ENCODE peak calls at places on chromosomes 7 and 10, in four cellular contexts. H is HepG2, V is WTC11, J is GM12878. E is an unnamed sample.

GRCh38 chr7:96321670-96322372 is at the start of gene SLC25A13:
- DNase-seq in V (peak; percentile 88), J (peak; percentile 40), H (peak; percentile 86), E (peak; percentile 99)

GRCh38 chr7:139060838-139061237 is 25.0 kb upstream of the ZC3HAV1L start:
- DNase-seq in V (no peak), H (no peak), J (no peak), E (no peak)

GRCh38 chr10:30047430-30047829 is 12.0 kb downstream of the JCAD start:
- DNase-seq in V (no peak), J (no peak), H (no peak), E (no peak)

GRCh38 chr7:103660455-103661371 is 214.7 kb upstream of the SLC26A5 start:
- DNase-seq in J (no peak), V (no peak), H (peak; percentile 100), E (no peak)

GRCh38 chr7:157476654-157477549 is 140.1 kb downstream of the DNAJB6 start:
- DNase-seq in H (no peak), J (no peak), V (no peak), E (no peak)

GRCh38 chr10:22252286-22252800 is 34.5 kb upstream of the EBLN1 start:
- DNase-seq in V (peak; percentile 41), J (no peak), H (no peak), E (no peak)

GRCh38 chr10:3198900-3199299 is 26.3 kb upstream of the PITRM1 start:
- DNase-seq in H (no peak), J (no peak), V (no peak), E (no peak)

GRCh38 chr7:102875700-102876192 is 37.1 kb upstream of the LRRC17 start:
- DNase-seq in J (no peak), H (peak; percentile 82), V (no peak), E (peak; percentile 56)

GRCh38 chr10:90087197-90088007 is 386.0 kb downstream of the KIF20B start:
- DNase-seq in H (no peak), J (peak; percentile 69), V (no peak), E (no peak)

GRCh38 chr7:73606801-73607691 is 17.3 kb downstream of the MLXIPL start:
- DNase-seq in H (peak; percentile 33), V (peak; percentile 93), J (no peak), E (peak; percentile 88)

GRCh38 chr10:36840793-36841192 is 284.6 kb upstream of the ANKRD30A start:
- DNase-seq in J (no peak), H (no peak), V (no peak), E (no peak)

GRCh38 chr10:51804861-51805260 is 105.5 kb upstream of the CSTF2T start:
- DNase-seq in J (no peak), H (no peak), V (no peak), E (no peak)

GRCh38 chr10:35451103-35452016 is 115.1 kb downstream of the CCNY start:
- DNase-seq in H (no peak), V (no peak), J (peak; percentile 76), E (peak; percentile 43)

GRCh38 chr10:46523119-46523880 is 33.2 kb downstream of the GPRIN2 start:
- DNase-seq in V (peak; percentile 12), H (no peak), J (no peak), E (no peak)

GRCh38 chr10:86520871-86521619 is 547 bp downstream of the WAPL start:
- DNase-seq in J (no peak), H (peak; percentile 40), V (peak; percentile 47), E (peak; percentile 45)

GRCh38 chr7:96277921-96278320 is 44.0 kb downstream of the SLC25A13 start:
- DNase-seq in H (no peak), V (no peak), J (no peak), E (no peak)

GRCh38 chr10:35822316-35822715 is 180.2 kb upstream of the FZD8 start:
- DNase-seq in J (no peak), V (peak; percentile 73), H (peak; percentile 3), E (no peak)

GRCh38 chr7:47847207-47847606 is 101.1 kb downstream of the PKD1L1 start:
- DNase-seq in J (no peak), V (no peak), H (no peak), E (no peak)

GRCh38 chr7:17421941-17422340 is 123.5 kb downstream of the AHR start:
- DNase-seq in H (no peak), J (no peak), V (no peak), E (no peak)

GRCh38 chr10:21125471-21126228 is 228.5 kb upstream of the NEBL start:
- DNase-seq in J (no peak), V (no peak), H (no peak), E (no peak)

GRCh38 chr10:133044502-133044901 is 43.2 kb upstream of the ADGRA1 start:
- DNase-seq in J (no peak), H (no peak), V (no peak), E (no peak)

GRCh38 chr10:101066146-101066889 is 4.5 kb downstream of the KAZALD1 start:
- DNase-seq in V (peak; percentile 59), J (no peak), H (peak; percentile 86), E (peak; percentile 91)

GRCh38 chr10:12445701-12446334 is 96.5 kb downstream of the CAMK1D start:
- DNase-seq in H (no peak), J (no peak), V (no peak), E (no peak)

GRCh38 chr10:104170610-104171269 is 48.8 kb downstream of the SFR1 start:
- DNase-seq in H (no peak), V (no peak), J (no peak), E (no peak)

GRCh38 chr7:139727151-139727705 is 50.6 kb downstream of the HIPK2 start:
- DNase-seq in H (no peak), J (no peak), V (no peak), E (no peak)

GRCh38 chr7:47258798-47259197 is 323.1 kb downstream of the TNS3 start:
- DNase-seq in V (no peak), J (no peak), H (no peak), E (no peak)

GRCh38 chr7:107907790-107908189 is 16.8 kb downstream of the DLD start:
- DNase-seq in J (no peak), H (no peak), V (no peak), E (no peak)

GRCh38 chr10:4254101-4254994 is 469.3 kb upstream of the KLF6 start:
- DNase-seq in J (no peak), V (no peak), H (no peak), E (no peak)

GRCh38 chr7:42914009-42914725 is 2.3 kb upstream of the C7orf25 start:
- DNase-seq in H (no peak), V (no peak), J (no peak), E (no peak)

GRCh38 chr7:128453836-128454804 is 1.6 kb upstream of the HILPDA start:
- DNase-seq in J (no peak), V (peak; percentile 78), H (no peak), E (peak; percentile 23)

GRCh38 chr10:59536576-59537014 is 173.1 kb downstream of the SLC16A9 start:
- DNase-seq in J (no peak), H (no peak), V (no peak), E (no peak)

GRCh38 chr10:106941297-106942034 is 223.0 kb downstream of the SORCS1 start:
- DNase-seq in J (no peak), V (no peak), H (no peak), E (peak; percentile 12)
- TF ChIP-seq ATF3 in J (no peak), V (no peak), H (no peak), E (no peak)

GRCh38 chr10:11119843-11120242 is 102.2 kb downstream of the CELF2 start:
- DNase-seq in J (no peak), V (no peak), H (no peak), E (no peak)

GRCh38 chr10:11116817-11117216 is 99.1 kb downstream of the CELF2 start:
- DNase-seq in H (no peak), J (no peak), V (no peak), E (no peak)

GRCh38 chr10:11118696-11119095 is 101.0 kb downstream of the CELF2 start:
- DNase-seq in V (no peak), H (no peak), J (no peak), E (no peak)

GRCh38 chr10:11125004-11125403 is 107.3 kb downstream of the CELF2 start:
- DNase-seq in J (no peak), H (no peak), V (no peak), E (no peak)

DNA sequence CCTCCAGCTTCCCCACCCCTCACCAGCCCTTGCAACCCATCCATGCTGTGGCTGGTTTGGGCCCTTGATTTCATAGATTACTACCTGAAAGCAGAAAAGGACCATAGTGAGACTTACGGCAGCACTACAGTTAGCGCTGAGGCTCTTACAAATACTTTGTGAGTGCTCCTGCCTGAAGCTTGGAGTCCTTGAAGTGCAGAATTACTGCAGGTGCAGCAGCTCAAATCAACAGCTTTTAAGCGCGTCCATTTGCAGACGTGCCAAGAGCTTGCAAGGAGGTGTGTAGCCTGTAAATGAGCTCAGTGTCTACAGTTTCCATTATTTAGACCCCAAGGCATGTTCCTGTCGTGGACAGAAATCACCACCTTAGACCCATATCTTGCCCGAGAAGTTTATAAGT is 103.0 kb downstream of the CELF2 start:
- DNase-seq in J (no peak), V (no peak), H (no peak), E (no peak)
- TF ChIP-seq ATF3 in J (no peak), V (no peak), H (no peak), E (no peak)

GRCh38 chr7:50661345-50662058 is 96.3 kb upstream of the DDC start:
- DNase-seq in J (no peak), V (no peak), H (no peak), E (no peak)
- TF ChIP-seq ATF3 in J (no peak), V (no peak), H (no peak), E (no peak)

GRCh38 chr7:2953588-2954407 is 89.9 kb downstream of the CARD11 start:
- DNase-seq in V (no peak), J (no peak), H (no peak), E (no peak)
- TF ChIP-seq ATF3 in V (no peak), J (no peak), H (no peak), E (no peak)

GRCh38 chr10:78445308-78445707 is 411.6 kb downstream of the RPS24 start:
- DNase-seq in J (no peak), H (no peak), V (no peak), E (no peak)

GRCh38 chr10:78441704-78442103 is 408.0 kb downstream of the RPS24 start:
- DNase-seq in V (no peak), J (no peak), H (no peak), E (no peak)

GRCh38 chr10:78441010-78441409 is 407.3 kb downstream of the RPS24 start:
- DNase-seq in H (no peak), V (no peak), J (no peak), E (no peak)

GRCh38 chr10:78442836-78443550 is 409.3 kb downstream of the RPS24 start:
- DNase-seq in H (no peak), V (no peak), J (no peak), E (no peak)

DNA sequence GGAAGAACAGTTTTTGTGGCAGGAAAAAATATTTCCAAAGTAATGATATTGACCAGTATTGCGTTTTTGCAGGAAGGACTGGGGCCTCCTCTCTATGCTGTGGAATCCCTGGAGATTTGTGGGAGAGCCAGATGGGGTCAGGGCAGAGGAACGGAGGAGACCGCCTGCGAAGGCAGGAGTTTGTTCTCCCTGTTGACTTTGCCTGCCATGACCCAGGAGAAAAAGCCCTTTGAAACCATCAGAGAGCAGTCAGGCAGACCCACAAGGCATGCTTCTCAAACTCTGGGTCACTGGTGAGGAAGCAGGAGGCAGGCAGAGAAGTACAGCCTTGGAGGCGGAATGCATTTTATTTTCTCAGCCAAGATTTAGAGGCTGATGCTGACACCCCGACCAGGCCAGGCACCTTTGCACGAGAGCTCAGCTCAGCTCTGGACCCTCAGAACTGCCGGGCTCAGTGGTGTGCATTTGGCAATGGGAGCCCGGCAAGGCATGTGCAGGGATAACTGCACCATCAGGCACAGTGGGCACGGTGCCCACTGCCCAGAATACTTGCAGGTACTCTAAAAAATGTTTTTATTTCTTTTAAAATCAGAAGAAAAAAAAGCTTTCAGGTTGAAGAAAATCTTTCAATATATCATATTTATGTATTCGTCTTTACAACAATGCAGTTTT is 410.4 kb downstream of the RPS24 start:
- DNase-seq in J (no peak), V (no peak), H (peak; percentile 31), E (no peak)
- TF ChIP-seq ATF3 in J (no peak), V (no peak), H (no peak), E (no peak)

E was measured in K562.